ENCODE peak calls at places on chromosomes 1 and 21, in ten cellular contexts. J is psoas muscle; O is hepatocyte; Z is GM23248; U is uterus; V is thoracic aorta; C is cardiac muscle cell; M is CD4-positive, alpha-beta T cell; B is left ventricle myocardium inferior; R is lower lobe of right lung. S is an unnamed sample. For H3K9me3, the result is how much of the 10 kb centered on the place peaks cover.

GRCh38 chr1:211541715-211542477 is 37.1 kb downstream of the SLC30A1 start:
- DNase-seq in V (no peak), U (no peak), M (no peak), J (no peak), C (no peak), Z (no peak), B (no peak), O (peak), R (no peak), S (no peak)

GRCh38 chr1:10904396-10905358 is 107.8 kb upstream of the TARDBP start:
- DNase-seq in J (peak), M (peak), V (no peak), B (no peak), R (peak), C (peak), U (no peak), O (no peak), Z (no peak), S (no peak)

GRCh38 chr1:88791192-88791591 is 100.2 kb downstream of the GTF2B start:
- DNase-seq in V (no peak), U (no peak), R (no peak), J (no peak), C (no peak), B (no peak), M (no peak), Z (peak), O (no peak), S (no peak)

GRCh38 chr1:8165595-8166360 is 139.7 kb upstream of the ERRFI1 start:
- DNase-seq in R (peak), J (no peak), B (no peak), C (no peak), Z (no peak), O (no peak), U (no peak), M (no peak), V (no peak), S (no peak)

GRCh38 chr1:224042557-224043118 is 71.3 kb upstream of the FBXO28 start:
- DNase-seq in M (no peak), Z (no peak), R (no peak), C (no peak), J (no peak), B (no peak), O (no peak), V (no peak), U (no peak), S (no peak)

GRCh38 chr1:234409328-234409727 is 36.1 kb downstream of the COA6 start:
- DNase-seq in J (no peak), C (no peak), Z (no peak), U (no peak), O (no peak), M (no peak), V (no peak), B (no peak), R (no peak), S (no peak)

GRCh38 chr1:43620956-43621355 is 29.0 kb upstream of the KDM4A start:
- DNase-seq in Z (no peak), R (peak), O (no peak), V (no peak), U (no peak), M (no peak), C (no peak), J (no peak), B (no peak), S (no peak)

GRCh38 chr21:45963225-45963555 is 18.4 kb upstream of the COL6A1 start:
- DNase-seq in Z (peak), B (no peak), J (no peak), V (no peak), O (no peak), U (peak), C (no peak), M (no peak), R (no peak), S (no peak)

GRCh38 chr1:206557636-206558473 is 50.5 kb downstream of the RASSF5 start:
- DNase-seq in C (no peak), V (no peak), B (no peak), J (no peak), U (no peak), R (peak), O (no peak), M (no peak), Z (no peak), S (no peak)

GRCh38 chr1:43454270-43455011 is 710 bp upstream of the HYI start:
- DNase-seq in U (peak), C (peak), B (peak), R (peak), M (peak), V (peak), Z (peak), O (peak), J (peak), S (peak)

GRCh38 chr1:225823811-225824261 is 13.9 kb downstream of the EPHX1 start:
- DNase-seq in V (no peak), U (no peak), B (no peak), M (no peak), C (no peak), O (no peak), R (no peak), Z (no peak), J (peak), S (no peak)

GRCh38 chr1:107692580-107693345 is 272.2 kb downstream of the VAV3 start:
- DNase-seq in J (no peak), M (no peak), B (no peak), U (no peak), O (no peak), C (no peak), V (no peak), R (no peak), Z (no peak), S (no peak)

GRCh38 chr1:47534040-47534328 is 96.1 kb downstream of the FOXD2 start:
- DNase-seq in V (no peak), M (no peak), B (no peak), Z (peak), U (no peak), J (no peak), R (no peak), C (no peak), O (no peak), S (no peak)

GRCh38 chr1:119404736-119405135 is 10.2 kb upstream of the HSD3B2 start:
- DNase-seq in M (no peak), B (no peak), Z (no peak), J (no peak), R (no peak), C (no peak), O (no peak), V (no peak), U (no peak), S (no peak)

GRCh38 chr1:164588388-164589341 is 29.7 kb downstream of the PBX1 start:
- DNase-seq in C (peak), J (peak), R (peak), V (no peak), B (peak), M (no peak), Z (peak), O (peak), U (peak), S (peak)

GRCh38 chr1:25744140-25744581 is 55.8 kb upstream of the SELENON start:
- DNase-seq in V (peak), O (peak), M (no peak), B (peak), R (peak), C (peak), J (peak), U (peak), Z (peak), S (peak)

GRCh38 chr1:234507089-234507488 is 28.1 kb upstream of the TARBP1 start:
- DNase-seq in U (no peak), C (no peak), M (no peak), V (no peak), J (no peak), Z (no peak), O (no peak), B (no peak), R (no peak), S (no peak)

GRCh38 chr21:43985690-43986251 is 26.3 kb upstream of the TRAPPC10 start:
- DNase-seq in J (no peak), M (no peak), O (no peak), U (no peak), B (no peak), V (no peak), Z (no peak), R (no peak), C (no peak), S (no peak)

GRCh38 chr1:240115831-240116230 is 24.1 kb downstream of the FMN2 start:
- DNase-seq in C (no peak), U (no peak), M (no peak), B (no peak), R (no peak), J (no peak), V (no peak), Z (no peak), O (no peak), S (no peak)

GRCh38 chr21:37369307-37369854 is 2.8 kb downstream of the DYRK1A start:
- DNase-seq in B (no peak), U (no peak), R (no peak), O (no peak), Z (no peak), M (no peak), C (no peak), J (no peak), V (no peak), S (no peak)

GRCh38 chr1:41735587-41736290 is 183.0 kb downstream of the HIVEP3 start:
- DNase-seq in R (no peak), Z (no peak), U (no peak), M (no peak), J (no peak), O (peak), B (peak), V (no peak), C (peak), S (peak)

GRCh38 chr1:68495968-68496679 is 758 bp downstream of the DEPDC1 start:
- DNase-seq in B (no peak), V (no peak), C (peak), J (no peak), O (no peak), R (no peak), U (no peak), M (no peak), Z (peak), S (no peak)

GRCh38 chr21:43767498-43767979 is 8.6 kb downstream of the CSTB start:
- DNase-seq in B (no peak), C (no peak), O (no peak), V (no peak), J (no peak), U (no peak), R (no peak), Z (no peak), M (no peak), S (peak)

GRCh38 chr1:27967884-27968466 is 8.2 kb downstream of the XKR8 start:
- DNase-seq in V (no peak), Z (peak), O (no peak), B (no peak), U (no peak), R (no peak), J (no peak), M (no peak), C (no peak), S (no peak)

GRCh38 chr1:185578293-185578692 is 155.9 kb upstream of the HMCN1 start:
- DNase-seq in U (no peak), C (no peak), M (no peak), Z (no peak), O (no peak), J (no peak), V (no peak), B (no peak), R (no peak), S (no peak)
- H3K9me3 ChIP-seq in U (under half), C (under half), M (under half), Z (under half), O (under half), J (under half), V (under half), B (half or more), R (under half), S (under half)

DNA sequence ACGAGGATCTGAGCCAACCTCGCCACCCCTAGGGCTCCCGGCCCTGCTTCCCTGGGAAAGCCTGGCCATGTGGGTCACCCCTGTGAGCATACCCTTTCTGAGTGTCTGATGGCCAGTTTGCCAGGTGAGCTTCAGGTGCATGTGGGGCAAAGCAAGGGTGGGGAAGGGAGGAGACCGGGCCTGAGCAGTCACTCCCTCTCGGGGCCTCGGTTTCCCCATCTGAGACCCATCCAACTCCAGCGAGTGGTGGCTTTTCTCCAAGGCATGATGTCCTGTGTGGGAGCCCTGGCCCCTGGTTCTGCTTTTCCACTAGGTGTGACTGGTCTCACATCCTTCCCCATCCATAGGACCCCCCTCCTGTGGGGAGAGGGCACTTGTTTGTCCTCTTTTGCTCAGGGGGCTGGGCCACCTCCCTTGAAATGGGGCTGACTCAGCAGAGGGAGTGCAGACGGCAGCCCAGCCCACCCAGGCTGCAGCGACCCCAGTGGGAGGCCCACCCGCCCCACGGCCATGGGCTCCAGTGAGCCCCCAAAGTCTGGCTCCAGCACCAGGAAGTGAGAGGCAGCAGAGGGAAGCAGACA is 1.7 kb upstream of the WNT9A start:
- DNase-seq in R (peak), Z (no peak), C (no peak), V (no peak), O (no peak), M (no peak), J (no peak), U (no peak), B (no peak), S (peak)
- H3K27ac ChIP-seq in R (no peak), Z (no peak), C (no peak), V (no peak), O (no peak), M (no peak), J (no peak), U (no peak), B (no peak), S (no peak)

DNA sequence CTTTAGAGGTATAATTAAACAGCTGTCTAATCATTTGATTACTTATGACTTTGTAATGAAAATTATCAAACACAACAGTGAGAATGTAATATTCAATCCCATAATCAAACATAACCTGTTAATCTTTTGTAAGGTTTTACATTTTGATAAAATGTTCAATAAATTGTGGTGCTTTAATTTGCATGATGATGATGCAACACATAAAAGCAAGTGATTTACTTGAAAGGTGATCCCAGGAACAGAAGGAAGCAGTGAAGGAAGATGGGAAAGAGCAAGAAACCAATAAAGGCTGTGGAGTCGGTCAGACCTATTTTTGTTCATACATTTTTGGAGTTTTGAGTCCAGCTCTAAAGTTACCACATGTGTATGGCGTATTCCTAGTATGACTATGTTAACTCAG is 29.6 kb downstream of the ZNF695 start:
- DNase-seq in C (no peak), R (no peak), J (no peak), B (no peak), U (no peak), V (no peak), Z (no peak), M (no peak), O (no peak), S (no peak)
- H3K9me3 ChIP-seq in C (under half), R (under half), J (under half), B (half or more), U (under half), V (under half), Z (under half), M (under half), O (under half), S (under half)

GRCh38 chr1:39410915-39411436 is 80.5 kb upstream of the BMP8A start:
- DNase-seq in V (no peak), J (peak), O (peak), B (peak), Z (peak), R (peak), C (peak), M (peak), U (peak), S (peak)
- H3K27ac ChIP-seq in V (peak), J (peak), O (no peak), B (peak), Z (peak), R (no peak), C (peak), M (no peak), U (peak), S (peak)

DNA sequence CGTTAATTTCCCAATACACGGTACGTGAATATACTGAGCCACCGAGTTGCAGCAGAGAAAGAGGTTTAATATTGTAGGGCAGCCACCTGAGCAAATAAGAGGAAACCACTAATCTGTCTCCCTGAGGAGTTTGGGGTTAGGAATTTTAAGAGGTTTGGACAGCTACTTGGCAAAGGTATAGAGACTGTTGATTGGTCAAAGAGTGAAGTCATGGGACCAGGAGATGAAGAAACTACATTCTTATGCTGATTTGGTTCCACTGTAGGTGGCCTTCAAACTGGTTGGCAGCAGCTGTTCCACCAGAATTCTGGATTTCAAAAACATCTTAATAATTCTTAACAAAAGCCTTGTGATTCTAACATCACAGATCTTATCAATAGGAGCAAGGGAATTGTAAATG is 485.4 kb upstream of the PRMT6 start:
- DNase-seq in M (no peak), U (no peak), B (no peak), R (no peak), C (no peak), V (no peak), J (no peak), O (no peak), Z (no peak), S (no peak)
- H3K9me3 ChIP-seq in M (under half), U (under half), B (under half), R (under half), C (under half), V (under half), J (under half), O (under half), Z (under half), S (under half)

DNA sequence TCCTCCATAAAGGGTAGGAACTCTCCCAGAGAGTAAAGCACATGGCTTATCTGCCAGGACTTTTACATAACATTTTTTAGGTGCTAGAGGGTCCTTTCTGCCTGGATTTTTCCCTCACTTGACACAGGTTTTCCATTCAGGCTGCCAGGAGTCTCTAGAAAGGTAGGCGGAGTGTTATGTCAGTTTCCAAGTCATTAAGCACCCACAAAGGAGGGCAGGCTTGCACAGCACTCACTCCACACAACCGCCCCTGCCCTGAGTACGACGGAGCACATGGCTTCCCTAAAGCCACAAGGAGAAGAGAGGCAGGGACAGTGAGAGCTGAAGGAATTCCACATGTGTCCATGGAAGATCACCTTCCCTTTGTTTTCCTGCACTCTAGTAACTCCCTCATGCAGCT is 55.7 kb downstream of the CAPZB start:
- DNase-seq in O (no peak), U (no peak), R (no peak), C (no peak), J (no peak), V (no peak), M (no peak), Z (peak), B (no peak), S (no peak)
- H3K27ac ChIP-seq in O (peak), U (peak), R (peak), C (no peak), J (peak), V (peak), M (no peak), Z (peak), B (peak), S (peak)